ENCODE peak calls at places on chromosomes 12 and 14, in four cellular contexts. One of them, this sample, is unnamed.

GRCh38 chr14:47044841-47045240 is 393.3 kb upstream of the RPL10L start:
- DNase-seq in body of pancreas: no peak
- DNase-seq in A549: no peak
- DNase-seq in uterus: no peak
- DNase-seq in this sample: no peak

GRCh38 chr12:130198663-130199060 is 36.4 kb downstream of the FZD10 start:
- DNase-seq in body of pancreas: no peak
- DNase-seq in uterus: no peak
- DNase-seq in A549: no peak
- DNase-seq in this sample: peak

GRCh38 chr14:20697273-20698017 is 8.9 kb downstream of the ANG start:
- DNase-seq in uterus: no peak
- DNase-seq in A549: peak
- DNase-seq in body of pancreas: peak
- DNase-seq in this sample: no peak

GRCh38 chr12:54259194-54260011 is 20.5 kb downstream of the CBX5 start:
- DNase-seq in uterus: peak
- DNase-seq in A549: peak
- DNase-seq in body of pancreas: peak
- DNase-seq in this sample: peak

GRCh38 chr12:69105101-69105613 is 134.2 kb upstream of the CPSF6 start:
- DNase-seq in A549: no peak
- DNase-seq in body of pancreas: no peak
- DNase-seq in uterus: no peak
- DNase-seq in this sample: no peak

GRCh38 chr12:86712425-86712843 is 456.2 kb upstream of the MGAT4C start:
- DNase-seq in A549: peak
- DNase-seq in uterus: no peak
- DNase-seq in body of pancreas: no peak
- DNase-seq in this sample: no peak

GRCh38 chr12:125871811-125872594 is 806.8 kb downstream of the AACS start:
- DNase-seq in uterus: no peak
- DNase-seq in body of pancreas: no peak
- DNase-seq in A549: no peak
- DNase-seq in this sample: no peak

GRCh38 chr12:47741340-47741703 is 16.0 kb upstream of the ENDOU start:
- DNase-seq in A549: no peak
- DNase-seq in uterus: peak
- DNase-seq in body of pancreas: peak
- DNase-seq in this sample: peak

GRCh38 chr12:63228853-63229252 is 77.9 kb upstream of the AVPR1A start:
- DNase-seq in A549: no peak
- DNase-seq in body of pancreas: no peak
- DNase-seq in uterus: no peak
- DNase-seq in this sample: no peak

GRCh38 chr12:83826112-83826511 is 1086.5 kb downstream of the SLC6A15 start:
- DNase-seq in body of pancreas: peak
- DNase-seq in uterus: no peak
- DNase-seq in A549: no peak
- DNase-seq in this sample: no peak

GRCh38 chr14:69909831-69910550 is 30.8 kb downstream of the SMOC1 start:
- DNase-seq in uterus: no peak
- DNase-seq in A549: no peak
- DNase-seq in body of pancreas: no peak
- DNase-seq in this sample: no peak

DNA sequence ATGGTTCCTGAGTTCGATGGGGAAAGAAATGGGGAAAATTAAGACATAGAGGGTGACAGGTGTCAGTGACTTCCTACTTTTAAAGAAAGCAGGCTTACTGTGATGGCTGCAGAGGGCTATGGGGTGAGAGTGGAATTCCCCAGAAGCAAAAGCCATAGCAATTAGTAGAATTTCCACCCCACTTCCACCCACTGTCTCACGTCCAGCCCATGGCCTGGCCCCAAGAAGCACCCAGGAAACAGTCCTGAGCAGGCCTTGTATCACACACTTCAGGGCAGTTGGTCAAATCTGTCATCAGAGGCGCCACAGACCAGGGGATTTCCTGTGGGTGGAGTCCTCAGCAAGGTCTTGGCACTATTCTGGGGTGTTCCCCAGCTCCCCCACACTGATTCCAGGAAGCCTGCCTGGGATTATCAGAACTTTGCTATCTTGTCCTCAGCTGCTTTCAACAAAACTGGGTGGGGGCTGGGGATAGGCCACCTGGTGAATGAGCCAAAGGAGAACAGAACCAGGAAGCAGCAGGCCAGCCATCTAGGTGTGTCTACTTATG is 120.1 kb upstream of the CCND2 start:
- DNase-seq in body of pancreas: no peak
- DNase-seq in uterus: no peak
- DNase-seq in A549: no peak
- DNase-seq in this sample: no peak
- TF ChIP-seq POLR2A in body of pancreas: no peak
- TF ChIP-seq POLR2A in uterus: no peak
- TF ChIP-seq POLR2A in A549: no peak
- TF ChIP-seq POLR2A in this sample: no peak

GRCh38 chr12:121839106-121839992 is 19.3 kb downstream of the HPD start:
- DNase-seq in body of pancreas: peak
- DNase-seq in uterus: peak
- DNase-seq in A549: peak
- DNase-seq in this sample: peak
- TF ChIP-seq CTCF in body of pancreas: peak
- TF ChIP-seq CTCF in uterus: peak
- TF ChIP-seq CTCF in A549: no peak
- TF ChIP-seq CTCF in this sample: no peak

DNA sequence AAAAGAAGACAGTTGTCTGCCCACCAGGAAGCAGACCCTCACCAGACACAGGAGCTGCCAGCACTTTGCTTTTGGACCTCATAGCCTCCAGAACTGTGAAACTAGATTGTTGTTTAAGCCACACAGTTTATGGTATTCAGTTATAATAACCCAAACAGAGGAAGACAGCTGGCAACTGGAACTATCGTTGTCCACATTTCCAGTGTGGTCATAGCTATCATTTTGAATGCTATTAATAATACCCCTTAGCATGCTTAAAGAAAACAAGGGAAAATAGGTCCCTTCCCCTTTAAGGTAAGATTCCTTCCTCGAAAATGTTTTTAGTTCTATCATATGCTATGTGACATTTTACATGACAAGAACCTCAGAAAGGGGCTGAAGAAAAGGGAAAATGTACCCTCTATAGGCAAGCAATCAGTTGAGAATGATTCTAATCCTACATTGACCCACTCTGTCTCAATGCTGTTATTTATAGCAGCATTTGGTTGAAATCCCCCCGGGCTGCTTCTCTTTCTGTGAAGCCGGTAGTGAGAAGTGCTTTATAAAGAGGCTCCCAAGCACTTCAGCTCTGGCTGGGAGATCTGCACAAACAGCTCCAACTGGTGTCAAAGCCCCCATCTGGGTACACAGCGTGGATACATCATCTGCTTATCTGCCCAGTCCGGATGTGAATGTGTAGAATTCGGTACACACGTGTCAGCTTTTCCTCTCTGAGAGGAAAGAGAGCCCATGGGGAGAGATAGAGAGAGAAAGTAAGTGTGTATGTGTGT is 221.2 kb upstream of the FLRT2 start:
- DNase-seq in uterus: no peak
- DNase-seq in A549: no peak
- DNase-seq in body of pancreas: no peak
- DNase-seq in this sample: no peak
- H3K4me3 ChIP-seq in uterus: no peak
- H3K4me3 ChIP-seq in A549: no peak
- H3K4me3 ChIP-seq in body of pancreas: no peak
- H3K4me3 ChIP-seq in this sample: no peak

GRCh38 chr14:101862177-101862576 is 100.7 kb downstream of the PPP2R5C start:
- DNase-seq in body of pancreas: no peak
- DNase-seq in A549: no peak
- DNase-seq in uterus: no peak
- DNase-seq in this sample: no peak

GRCh38 chr14:101859538-101859902 is 98.0 kb downstream of the PPP2R5C start:
- DNase-seq in A549: no peak
- DNase-seq in body of pancreas: no peak
- DNase-seq in uterus: no peak
- DNase-seq in this sample: no peak

GRCh38 chr14:101862711-101863110 is 101.2 kb downstream of the PPP2R5C start:
- DNase-seq in body of pancreas: no peak
- DNase-seq in A549: no peak
- DNase-seq in uterus: no peak
- DNase-seq in this sample: no peak

GRCh38 chr14:101859916-101860315 is 98.4 kb downstream of the PPP2R5C start:
- DNase-seq in body of pancreas: no peak
- DNase-seq in uterus: no peak
- DNase-seq in A549: no peak
- DNase-seq in this sample: no peak

GRCh38 chr14:101861464-101861863 is 100.0 kb downstream of the PPP2R5C start:
- DNase-seq in uterus: no peak
- DNase-seq in body of pancreas: no peak
- DNase-seq in A549: no peak
- DNase-seq in this sample: no peak
- TF ChIP-seq POLR2A in uterus: no peak
- TF ChIP-seq POLR2A in body of pancreas: no peak
- TF ChIP-seq POLR2A in A549: no peak
- TF ChIP-seq POLR2A in this sample: no peak

DNA sequence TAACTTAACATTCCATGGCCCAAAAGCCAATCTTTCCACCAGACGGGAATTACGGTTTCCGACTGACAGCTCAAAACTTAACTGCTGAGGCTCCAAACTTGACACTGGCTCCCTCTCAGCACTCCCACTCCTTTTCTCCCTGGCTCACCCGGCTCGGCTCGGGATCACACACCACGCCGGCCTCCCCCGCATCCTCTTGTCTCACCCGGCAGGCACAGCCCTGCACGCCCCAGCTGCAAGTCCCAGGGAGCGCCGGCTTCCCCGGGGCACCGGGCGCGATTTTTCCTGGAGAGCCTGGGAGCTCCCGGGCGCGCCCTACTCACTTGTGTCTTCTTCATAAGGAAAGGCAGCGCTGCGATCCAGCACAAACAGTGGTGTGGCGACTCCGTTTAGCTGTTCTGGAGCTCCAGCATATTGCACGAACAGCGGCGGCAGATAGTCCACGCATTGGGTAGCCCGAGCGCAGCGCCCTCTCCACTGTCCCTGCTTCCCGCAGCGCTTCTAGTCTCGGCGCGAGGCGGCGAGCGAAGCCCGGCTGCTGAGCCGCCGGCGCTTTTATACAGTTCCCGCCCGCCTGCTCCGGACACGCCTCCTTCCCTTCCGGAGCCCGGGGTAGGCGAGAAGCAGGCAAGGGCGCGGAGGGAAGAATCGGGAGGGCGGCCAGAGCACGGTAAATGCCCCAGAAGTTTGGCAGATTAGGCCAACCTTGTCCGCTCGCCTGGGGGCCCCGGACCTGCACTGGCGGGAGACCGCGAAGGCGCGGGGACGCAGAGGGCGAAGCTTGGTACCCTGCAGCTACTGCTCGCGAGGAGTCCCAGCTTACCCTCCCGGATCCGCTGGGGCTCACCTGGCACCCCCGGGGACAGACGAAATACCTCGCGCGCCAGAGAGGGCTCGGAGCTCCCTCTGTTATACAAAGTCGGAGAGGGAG is at the start of gene KITLG:
- DNase-seq in body of pancreas: peak
- DNase-seq in A549: peak
- DNase-seq in uterus: peak
- DNase-seq in this sample: peak
- TF ChIP-seq CTCF in body of pancreas: peak
- TF ChIP-seq CTCF in A549: peak
- TF ChIP-seq CTCF in uterus: peak
- TF ChIP-seq CTCF in this sample: no peak

GRCh38 chr14:24051789-24052655 is at the start of gene CARMIL3:
- DNase-seq in body of pancreas: peak
- DNase-seq in A549: peak
- DNase-seq in uterus: no peak
- DNase-seq in this sample: peak

GRCh38 chr14:24053548-24054323 is 1.9 kb downstream of the CARMIL3 start:
- DNase-seq in uterus: no peak
- DNase-seq in body of pancreas: no peak
- DNase-seq in A549: no peak
- DNase-seq in this sample: no peak

GRCh38 chr14:24052656-24053547 is 1.1 kb downstream of the CARMIL3 start:
- DNase-seq in body of pancreas: no peak
- DNase-seq in uterus: no peak
- DNase-seq in A549: no peak
- DNase-seq in this sample: no peak

GRCh38 chr14:24054324-24054641 is 2.5 kb downstream of the CARMIL3 start:
- DNase-seq in A549: no peak
- DNase-seq in uterus: no peak
- DNase-seq in body of pancreas: no peak
- DNase-seq in this sample: no peak

DNA sequence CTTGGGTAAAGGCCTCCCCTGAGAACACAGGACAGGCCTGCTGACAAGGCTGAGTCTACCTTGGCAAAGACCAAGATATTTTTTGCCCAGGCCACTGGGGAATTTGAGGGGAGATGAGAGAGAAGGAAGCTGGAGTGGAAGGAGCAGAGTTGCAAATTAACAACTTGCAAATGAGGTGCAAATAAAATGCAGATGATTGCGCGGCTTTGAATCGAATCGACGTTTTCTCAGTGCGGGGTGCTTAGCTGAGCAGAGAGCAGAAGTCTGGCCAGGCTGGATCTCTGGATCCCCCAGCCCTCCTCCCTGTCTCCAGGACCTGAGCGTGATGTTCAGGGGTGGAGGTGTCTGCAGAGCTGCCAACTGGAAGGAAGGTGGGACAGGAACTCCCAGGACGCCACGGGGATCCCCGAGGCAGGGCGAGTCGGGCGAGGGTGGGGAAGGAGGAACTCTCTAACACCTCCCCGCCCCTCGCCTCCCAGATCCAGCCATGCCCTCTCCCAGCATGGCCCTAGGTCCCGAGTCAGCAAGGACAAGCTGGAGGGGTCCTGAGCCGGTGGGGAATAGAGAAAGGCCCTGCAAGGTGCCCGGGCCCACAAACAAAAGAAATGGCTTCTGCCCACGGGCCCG is 534 bp upstream of the CARMIL3 start:
- DNase-seq in uterus: no peak
- DNase-seq in A549: no peak
- DNase-seq in body of pancreas: peak
- DNase-seq in this sample: peak
- H3K4me3 ChIP-seq in uterus: peak
- H3K4me3 ChIP-seq in A549: peak
- H3K4me3 ChIP-seq in body of pancreas: peak
- H3K4me3 ChIP-seq in this sample: peak

This sample was measured in lower leg skin.